ENCODE peak calls at places on chromosomes 5 and 9, in ten cellular contexts. One of them, this sample, is unnamed.

GRCh38 chr9:979983-980382 is 3.5 kb downstream of the DMRT3 start:
- DNase-seq in stimulated activated CD8-positive, alpha-beta memory T cell treated with anti-CD3 and anti-CD28 coated beads, Interleukin-15, amount 100 ng/mL, for 1 hour: no peak
- DNase-seq in GF-D8: no peak
- DNase-seq in NCI-H146: no peak
- DNase-seq in cardiac muscle cell: no peak
- DNase-seq in ascending aorta: no peak
- DNase-seq in T-helper 1 cell: no peak
- DNase-seq in pancreas: no peak
- DNase-seq in COLO829: no peak
- DNase-seq in T1000: no peak
- DNase-seq in this sample: no peak

GRCh38 chr9:113919422-113919821 is 43.3 kb downstream of the ZNF618 start:
- DNase-seq in stimulated activated CD8-positive, alpha-beta memory T cell treated with anti-CD3 and anti-CD28 coated beads, Interleukin-15, amount 100 ng/mL, for 1 hour: no peak
- DNase-seq in GF-D8: no peak
- DNase-seq in NCI-H146: no peak
- DNase-seq in cardiac muscle cell: no peak
- DNase-seq in ascending aorta: no peak
- DNase-seq in T-helper 1 cell: no peak
- DNase-seq in pancreas: no peak
- DNase-seq in COLO829: no peak
- DNase-seq in T1000: no peak
- DNase-seq in this sample: no peak

GRCh38 chr9:38017149-38017884 is 51.7 kb downstream of the SHB start:
- DNase-seq in stimulated activated CD8-positive, alpha-beta memory T cell treated with anti-CD3 and anti-CD28 coated beads, Interleukin-15, amount 100 ng/mL, for 1 hour: no peak
- DNase-seq in GF-D8: no peak
- DNase-seq in NCI-H146: no peak
- DNase-seq in cardiac muscle cell: peak
- DNase-seq in ascending aorta: no peak
- DNase-seq in T-helper 1 cell: no peak
- DNase-seq in pancreas: peak
- DNase-seq in COLO829: no peak
- DNase-seq in T1000: peak
- DNase-seq in this sample: no peak

GRCh38 chr5:116388564-116389258 is 185.9 kb downstream of the SEMA6A start:
- DNase-seq in stimulated activated CD8-positive, alpha-beta memory T cell treated with anti-CD3 and anti-CD28 coated beads, Interleukin-15, amount 100 ng/mL, for 1 hour: no peak
- DNase-seq in GF-D8: no peak
- DNase-seq in NCI-H146: no peak
- DNase-seq in cardiac muscle cell: no peak
- DNase-seq in ascending aorta: no peak
- DNase-seq in T-helper 1 cell: no peak
- DNase-seq in pancreas: no peak
- DNase-seq in COLO829: no peak
- DNase-seq in T1000: peak
- DNase-seq in this sample: no peak

GRCh38 chr5:93192107-93192506 is 388.9 kb downstream of the NR2F1-AS1 start:
- DNase-seq in stimulated activated CD8-positive, alpha-beta memory T cell treated with anti-CD3 and anti-CD28 coated beads, Interleukin-15, amount 100 ng/mL, for 1 hour: no peak
- DNase-seq in GF-D8: no peak
- DNase-seq in NCI-H146: no peak
- DNase-seq in cardiac muscle cell: peak
- DNase-seq in ascending aorta: no peak
- DNase-seq in T-helper 1 cell: no peak
- DNase-seq in pancreas: no peak
- DNase-seq in COLO829: peak
- DNase-seq in T1000: no peak
- DNase-seq in this sample: no peak

GRCh38 chr5:72101828-72102227 is 5.4 kb upstream of the MAP1B start:
- DNase-seq in stimulated activated CD8-positive, alpha-beta memory T cell treated with anti-CD3 and anti-CD28 coated beads, Interleukin-15, amount 100 ng/mL, for 1 hour: no peak
- DNase-seq in GF-D8: no peak
- DNase-seq in NCI-H146: no peak
- DNase-seq in cardiac muscle cell: no peak
- DNase-seq in ascending aorta: no peak
- DNase-seq in T-helper 1 cell: no peak
- DNase-seq in pancreas: no peak
- DNase-seq in COLO829: no peak
- DNase-seq in T1000: no peak
- DNase-seq in this sample: no peak

GRCh38 chr5:142215915-142216681 is 107.5 kb downstream of the NDFIP1 start:
- DNase-seq in stimulated activated CD8-positive, alpha-beta memory T cell treated with anti-CD3 and anti-CD28 coated beads, Interleukin-15, amount 100 ng/mL, for 1 hour: no peak
- DNase-seq in GF-D8: no peak
- DNase-seq in NCI-H146: no peak
- DNase-seq in cardiac muscle cell: peak
- DNase-seq in ascending aorta: peak
- DNase-seq in T-helper 1 cell: no peak
- DNase-seq in pancreas: peak
- DNase-seq in COLO829: peak
- DNase-seq in T1000: peak
- DNase-seq in this sample: peak

GRCh38 chr5:85263125-85263524 is 878.4 kb upstream of the EDIL3 start:
- DNase-seq in stimulated activated CD8-positive, alpha-beta memory T cell treated with anti-CD3 and anti-CD28 coated beads, Interleukin-15, amount 100 ng/mL, for 1 hour: no peak
- DNase-seq in GF-D8: no peak
- DNase-seq in NCI-H146: no peak
- DNase-seq in cardiac muscle cell: no peak
- DNase-seq in ascending aorta: no peak
- DNase-seq in T-helper 1 cell: no peak
- DNase-seq in pancreas: no peak
- DNase-seq in COLO829: no peak
- DNase-seq in T1000: no peak
- DNase-seq in this sample: no peak

GRCh38 chr9:92392690-92393089 is 11.7 kb downstream of the OGN start:
- DNase-seq in stimulated activated CD8-positive, alpha-beta memory T cell treated with anti-CD3 and anti-CD28 coated beads, Interleukin-15, amount 100 ng/mL, for 1 hour: no peak
- DNase-seq in GF-D8: no peak
- DNase-seq in NCI-H146: no peak
- DNase-seq in cardiac muscle cell: no peak
- DNase-seq in ascending aorta: no peak
- DNase-seq in T-helper 1 cell: no peak
- DNase-seq in pancreas: no peak
- DNase-seq in COLO829: peak
- DNase-seq in T1000: no peak
- DNase-seq in this sample: no peak

GRCh38 chr9:30757723-30758122 is 1626.7 kb upstream of the ACO1 start:
- DNase-seq in stimulated activated CD8-positive, alpha-beta memory T cell treated with anti-CD3 and anti-CD28 coated beads, Interleukin-15, amount 100 ng/mL, for 1 hour: no peak
- DNase-seq in GF-D8: no peak
- DNase-seq in NCI-H146: no peak
- DNase-seq in cardiac muscle cell: no peak
- DNase-seq in ascending aorta: no peak
- DNase-seq in T-helper 1 cell: no peak
- DNase-seq in pancreas: no peak
- DNase-seq in COLO829: no peak
- DNase-seq in T1000: no peak
- DNase-seq in this sample: no peak